ENCODE peak calls at places on chromosomes 4 and X, in nine cellular contexts. One of them, this sample, is unnamed.

GRCh38 chr4:42643685-42644084 is 13.2 kb downstream of the ATP8A1 start:
- DNase-seq in SW480: no peak
- DNase-seq in stimulated activated CD4-positive, alpha-beta T cell treated with anti-CD3 and anti-CD28 coated beads, Interleukin-4, amount 100 ng/mL, for 48 hours: no peak
- DNase-seq in astrocyte of the hippocampus: no peak
- DNase-seq in NCI-H2107: no peak
- DNase-seq in tibial nerve: no peak
- DNase-seq in EL: no peak
- DNase-seq in CD14-positive monocyte: no peak
- DNase-seq in choroid plexus epithelial cell: no peak
- DNase-seq in this sample: no peak

GRCh38 chr4:2006956-2007653 is 1.7 kb downstream of the NELFA start:
- DNase-seq in astrocyte of the hippocampus: no peak
- DNase-seq in EL: no peak
- DNase-seq in SW480: no peak
- DNase-seq in NCI-H2107: no peak
- DNase-seq in choroid plexus epithelial cell: no peak
- DNase-seq in stimulated activated CD4-positive, alpha-beta T cell treated with anti-CD3 and anti-CD28 coated beads, Interleukin-4, amount 100 ng/mL, for 48 hours: no peak
- DNase-seq in tibial nerve: no peak
- DNase-seq in CD14-positive monocyte: no peak
- DNase-seq in this sample: no peak

GRCh38 chr4:16297003-16297402 is 70.7 kb upstream of the TAPT1 start:
- DNase-seq in NCI-H2107: no peak
- DNase-seq in astrocyte of the hippocampus: no peak
- DNase-seq in CD14-positive monocyte: no peak
- DNase-seq in choroid plexus epithelial cell: no peak
- DNase-seq in stimulated activated CD4-positive, alpha-beta T cell treated with anti-CD3 and anti-CD28 coated beads, Interleukin-4, amount 100 ng/mL, for 48 hours: no peak
- DNase-seq in SW480: no peak
- DNase-seq in tibial nerve: no peak
- DNase-seq in EL: no peak
- DNase-seq in this sample: no peak

GRCh38 chr4:21879187-21879586 is 69.4 kb downstream of the KCNIP4 start:
- DNase-seq in tibial nerve: no peak
- DNase-seq in astrocyte of the hippocampus: peak
- DNase-seq in CD14-positive monocyte: no peak
- DNase-seq in EL: peak
- DNase-seq in choroid plexus epithelial cell: peak
- DNase-seq in NCI-H2107: no peak
- DNase-seq in SW480: no peak
- DNase-seq in stimulated activated CD4-positive, alpha-beta T cell treated with anti-CD3 and anti-CD28 coated beads, Interleukin-4, amount 100 ng/mL, for 48 hours: no peak
- DNase-seq in this sample: no peak

GRCh38 chr4:5635826-5636196 is 72.5 kb downstream of the EVC2 start:
- DNase-seq in CD14-positive monocyte: no peak
- DNase-seq in astrocyte of the hippocampus: peak
- DNase-seq in SW480: peak
- DNase-seq in NCI-H2107: no peak
- DNase-seq in tibial nerve: no peak
- DNase-seq in EL: peak
- DNase-seq in stimulated activated CD4-positive, alpha-beta T cell treated with anti-CD3 and anti-CD28 coated beads, Interleukin-4, amount 100 ng/mL, for 48 hours: no peak
- DNase-seq in choroid plexus epithelial cell: peak
- DNase-seq in this sample: no peak

GRCh38 chrX:115679460-115679859 is 118.5 kb downstream of the PLS3 start:
- DNase-seq in CD14-positive monocyte: no peak
- DNase-seq in choroid plexus epithelial cell: peak
- DNase-seq in SW480: peak
- DNase-seq in astrocyte of the hippocampus: peak
- DNase-seq in EL: peak
- DNase-seq in NCI-H2107: no peak
- DNase-seq in tibial nerve: no peak
- DNase-seq in stimulated activated CD4-positive, alpha-beta T cell treated with anti-CD3 and anti-CD28 coated beads, Interleukin-4, amount 100 ng/mL, for 48 hours: no peak
- DNase-seq in this sample: no peak

GRCh38 chr4:41514765-41515481 is 23.0 kb upstream of the LIMCH1 start:
- DNase-seq in astrocyte of the hippocampus: no peak
- DNase-seq in NCI-H2107: no peak
- DNase-seq in stimulated activated CD4-positive, alpha-beta T cell treated with anti-CD3 and anti-CD28 coated beads, Interleukin-4, amount 100 ng/mL, for 48 hours: no peak
- DNase-seq in EL: no peak
- DNase-seq in tibial nerve: no peak
- DNase-seq in CD14-positive monocyte: no peak
- DNase-seq in SW480: no peak
- DNase-seq in choroid plexus epithelial cell: no peak
- DNase-seq in this sample: no peak

GRCh38 chrX:68938244-68939004 is 109.6 kb downstream of the EFNB1 start:
- DNase-seq in tibial nerve: no peak
- DNase-seq in choroid plexus epithelial cell: peak
- DNase-seq in astrocyte of the hippocampus: peak
- DNase-seq in CD14-positive monocyte: no peak
- DNase-seq in NCI-H2107: no peak
- DNase-seq in stimulated activated CD4-positive, alpha-beta T cell treated with anti-CD3 and anti-CD28 coated beads, Interleukin-4, amount 100 ng/mL, for 48 hours: no peak
- DNase-seq in SW480: peak
- DNase-seq in EL: peak
- DNase-seq in this sample: no peak

GRCh38 chr4:176188654-176189053 is 6.7 kb downstream of the SPATA4 start:
- DNase-seq in stimulated activated CD4-positive, alpha-beta T cell treated with anti-CD3 and anti-CD28 coated beads, Interleukin-4, amount 100 ng/mL, for 48 hours: no peak
- DNase-seq in EL: no peak
- DNase-seq in NCI-H2107: no peak
- DNase-seq in SW480: no peak
- DNase-seq in CD14-positive monocyte: no peak
- DNase-seq in tibial nerve: no peak
- DNase-seq in astrocyte of the hippocampus: no peak
- DNase-seq in choroid plexus epithelial cell: no peak
- DNase-seq in this sample: no peak

GRCh38 chr4:37641352-37641751 is 44.8 kb downstream of the RELL1 start:
- DNase-seq in NCI-H2107: no peak
- DNase-seq in astrocyte of the hippocampus: no peak
- DNase-seq in EL: no peak
- DNase-seq in CD14-positive monocyte: no peak
- DNase-seq in stimulated activated CD4-positive, alpha-beta T cell treated with anti-CD3 and anti-CD28 coated beads, Interleukin-4, amount 100 ng/mL, for 48 hours: no peak
- DNase-seq in choroid plexus epithelial cell: no peak
- DNase-seq in tibial nerve: no peak
- DNase-seq in SW480: no peak
- DNase-seq in this sample: no peak

GRCh38 chr4:25351777-25352421 is 25.2 kb upstream of the ANAPC4 start:
- DNase-seq in stimulated activated CD4-positive, alpha-beta T cell treated with anti-CD3 and anti-CD28 coated beads, Interleukin-4, amount 100 ng/mL, for 48 hours: no peak
- DNase-seq in choroid plexus epithelial cell: peak
- DNase-seq in NCI-H2107: no peak
- DNase-seq in EL: peak
- DNase-seq in astrocyte of the hippocampus: peak
- DNase-seq in tibial nerve: no peak
- DNase-seq in CD14-positive monocyte: no peak
- DNase-seq in SW480: peak
- DNase-seq in this sample: no peak

GRCh38 chr4:32022071-32022470 is 1301.9 kb downstream of the PCDH7 start:
- DNase-seq in EL: no peak
- DNase-seq in SW480: no peak
- DNase-seq in astrocyte of the hippocampus: peak
- DNase-seq in tibial nerve: no peak
- DNase-seq in NCI-H2107: no peak
- DNase-seq in stimulated activated CD4-positive, alpha-beta T cell treated with anti-CD3 and anti-CD28 coated beads, Interleukin-4, amount 100 ng/mL, for 48 hours: no peak
- DNase-seq in CD14-positive monocyte: no peak
- DNase-seq in choroid plexus epithelial cell: peak
- DNase-seq in this sample: no peak

GRCh38 chr4:138500869-138501268 is 258.7 kb upstream of the SLC7A11 start:
- DNase-seq in SW480: no peak
- DNase-seq in stimulated activated CD4-positive, alpha-beta T cell treated with anti-CD3 and anti-CD28 coated beads, Interleukin-4, amount 100 ng/mL, for 48 hours: no peak
- DNase-seq in tibial nerve: no peak
- DNase-seq in NCI-H2107: no peak
- DNase-seq in astrocyte of the hippocampus: no peak
- DNase-seq in CD14-positive monocyte: no peak
- DNase-seq in choroid plexus epithelial cell: no peak
- DNase-seq in EL: no peak
- DNase-seq in this sample: no peak

GRCh38 chr4:704198-704891 is 1.3 kb upstream of the PCGF3 start:
- DNase-seq in NCI-H2107: no peak
- DNase-seq in tibial nerve: no peak
- DNase-seq in choroid plexus epithelial cell: no peak
- DNase-seq in CD14-positive monocyte: no peak
- DNase-seq in astrocyte of the hippocampus: no peak
- DNase-seq in SW480: no peak
- DNase-seq in stimulated activated CD4-positive, alpha-beta T cell treated with anti-CD3 and anti-CD28 coated beads, Interleukin-4, amount 100 ng/mL, for 48 hours: no peak
- DNase-seq in EL: no peak
- DNase-seq in this sample: no peak

GRCh38 chrX:39859991-39860861 is 237.5 kb downstream of the BCOR start:
- DNase-seq in NCI-H2107: no peak
- DNase-seq in astrocyte of the hippocampus: peak
- DNase-seq in stimulated activated CD4-positive, alpha-beta T cell treated with anti-CD3 and anti-CD28 coated beads, Interleukin-4, amount 100 ng/mL, for 48 hours: peak
- DNase-seq in choroid plexus epithelial cell: peak
- DNase-seq in CD14-positive monocyte: no peak
- DNase-seq in SW480: peak
- DNase-seq in EL: peak
- DNase-seq in tibial nerve: no peak
- DNase-seq in this sample: peak

GRCh38 chrX:22135171-22135711 is 103.1 kb downstream of the PHEX start:
- DNase-seq in EL: peak
- DNase-seq in tibial nerve: no peak
- DNase-seq in CD14-positive monocyte: no peak
- DNase-seq in SW480: no peak
- DNase-seq in NCI-H2107: no peak
- DNase-seq in astrocyte of the hippocampus: peak
- DNase-seq in choroid plexus epithelial cell: peak
- DNase-seq in stimulated activated CD4-positive, alpha-beta T cell treated with anti-CD3 and anti-CD28 coated beads, Interleukin-4, amount 100 ng/mL, for 48 hours: no peak
- DNase-seq in this sample: peak

GRCh38 chr4:125836597-125837195 is 521.9 kb downstream of the FAT4 start:
- DNase-seq in CD14-positive monocyte: no peak
- DNase-seq in choroid plexus epithelial cell: peak
- DNase-seq in stimulated activated CD4-positive, alpha-beta T cell treated with anti-CD3 and anti-CD28 coated beads, Interleukin-4, amount 100 ng/mL, for 48 hours: no peak
- DNase-seq in NCI-H2107: no peak
- DNase-seq in SW480: no peak
- DNase-seq in EL: no peak
- DNase-seq in astrocyte of the hippocampus: no peak
- DNase-seq in tibial nerve: no peak
- DNase-seq in this sample: no peak

GRCh38 chr4:22220965-22221364 is 272.4 kb upstream of the KCNIP4 start:
- DNase-seq in stimulated activated CD4-positive, alpha-beta T cell treated with anti-CD3 and anti-CD28 coated beads, Interleukin-4, amount 100 ng/mL, for 48 hours: no peak
- DNase-seq in choroid plexus epithelial cell: no peak
- DNase-seq in CD14-positive monocyte: no peak
- DNase-seq in tibial nerve: no peak
- DNase-seq in astrocyte of the hippocampus: no peak
- DNase-seq in EL: no peak
- DNase-seq in NCI-H2107: no peak
- DNase-seq in SW480: no peak
- DNase-seq in this sample: no peak

GRCh38 chr4:185932491-185932890 is 120.5 kb upstream of the SORBS2 start:
- DNase-seq in CD14-positive monocyte: no peak
- DNase-seq in EL: no peak
- DNase-seq in SW480: no peak
- DNase-seq in NCI-H2107: no peak
- DNase-seq in choroid plexus epithelial cell: peak
- DNase-seq in stimulated activated CD4-positive, alpha-beta T cell treated with anti-CD3 and anti-CD28 coated beads, Interleukin-4, amount 100 ng/mL, for 48 hours: no peak
- DNase-seq in tibial nerve: no peak
- DNase-seq in astrocyte of the hippocampus: peak
- DNase-seq in this sample: no peak